ENCODE peak calls at places on chromosome 13, in four cellular contexts. U is bronchial epithelial cell, A is lower lobe of right lung, I is IMR-90. J is an unnamed sample.

GRCh38 chr13:99385161-99385560 is 78.0 kb upstream of the GPR183 start:
- DNase-seq in U (no peak), A (no peak), I (no peak), J (no peak)

GRCh38 chr13:65932587-65933239 is 1297.4 kb downstream of the PCDH9 start:
- DNase-seq in U (peak), A (no peak), I (peak), J (no peak)

GRCh38 chr13:46307554-46307953 is 79.5 kb downstream of the RUBCNL start:
- DNase-seq in U (no peak), A (no peak), I (no peak), J (no peak)

GRCh38 chr13:72782717-72783116 is 784 bp downstream of the PIBF1 start:
- DNase-seq in U (peak), A (no peak), I (peak), J (peak)

GRCh38 chr13:69579351-69579750 is 528.3 kb upstream of the ATXN8OS start:
- DNase-seq in U (no peak), A (no peak), I (no peak), J (no peak)

GRCh38 chr13:79710376-79710775 is 229.4 kb downstream of the NDFIP2 start:
- DNase-seq in U (peak), A (no peak), I (no peak), J (peak)

GRCh38 chr13:112531263-112531794 is 56.6 kb downstream of the TUBGCP3 start:
- DNase-seq in U (no peak), A (no peak), I (no peak), J (no peak)

GRCh38 chr13:37984357-37984756 is 114.8 kb upstream of the TRPC4 start:
- DNase-seq in U (no peak), A (no peak), I (no peak), J (no peak)

GRCh38 chr13:113044431-113045114 is 61.0 kb upstream of the F7 start:
- DNase-seq in U (no peak), A (no peak), I (no peak), J (no peak)

GRCh38 chr13:114096811-114097503 is 35.5 kb downstream of the RASA3 start:
- DNase-seq in U (no peak), A (no peak), I (no peak), J (no peak)

GRCh38 chr13:87998081-87998480 is 326.9 kb downstream of the SLITRK5 start:
- DNase-seq in U (no peak), A (no peak), I (no peak), J (no peak)

GRCh38 chr13:79973533-79973963 is 367.4 kb downstream of the SPRY2 start:
- DNase-seq in U (no peak), A (no peak), I (no peak), J (no peak)

GRCh38 chr13:110030394-110030928 is 244.1 kb upstream of the IRS2 start:
- DNase-seq in U (no peak), A (no peak), I (no peak), J (no peak)

GRCh38 chr13:112838038-112838965 is 130.7 kb upstream of the MCF2L start:
- DNase-seq in U (no peak), A (no peak), I (no peak), J (no peak)

GRCh38 chr13:70708744-70709143 is 600.5 kb upstream of the KLHL1 start:
- DNase-seq in U (no peak), A (no peak), I (no peak), J (no peak)

GRCh38 chr13:60139272-60139671 is 24.5 kb downstream of the DIAPH3 start:
- DNase-seq in U (peak), A (no peak), I (peak), J (no peak)

GRCh38 chr13:20363604-20364003 is 131.5 kb upstream of the GJB6 start:
- DNase-seq in U (no peak), A (no peak), I (no peak), J (no peak)

GRCh38 chr13:111946214-111946613 is 120.7 kb upstream of the SOX1 start:
- DNase-seq in U (no peak), A (no peak), I (no peak), J (no peak)

GRCh38 chr13:20016649-20017364 is 58.3 kb downstream of the ZMYM2 start:
- DNase-seq in U (no peak), A (no peak), I (no peak), J (no peak)

GRCh38 chr13:25468330-25469178 is 96.8 kb downstream of the ATP8A2 start:
- DNase-seq in U (no peak), A (no peak), I (no peak), J (peak)

GRCh38 chr13:112496166-112496565 is 91.8 kb downstream of the TUBGCP3 start:
- DNase-seq in U (no peak), A (no peak), I (no peak), J (no peak)

GRCh38 chr13:20219585-20219984 is 12.5 kb downstream of the GJB6 start:
- DNase-seq in U (no peak), A (no peak), I (no peak), J (no peak)

GRCh38 chr13:95180513-95181245 is 120.6 kb downstream of the ABCC4 start:
- DNase-seq in U (no peak), A (no peak), I (no peak), J (no peak)

GRCh38 chr13:82878536-82878935 is 1003.7 kb downstream of the SLITRK1 start:
- DNase-seq in U (peak), A (no peak), I (no peak), J (no peak)

GRCh38 chr13:76634431-76635191 is 251.6 kb downstream of the KCTD12 start:
- DNase-seq in U (no peak), A (no peak), I (no peak), J (no peak)

GRCh38 chr13:43085545-43085944 is 62.2 kb downstream of the DNAJC15 start:
- DNase-seq in U (peak), A (no peak), I (peak), J (peak)

GRCh38 chr13:45786293-45786920 is 65.1 kb downstream of the SIAH3 start:
- DNase-seq in U (no peak), A (no peak), I (no peak), J (no peak)

GRCh38 chr13:42392180-42392579 is 120.2 kb downstream of the AKAP11 start:
- DNase-seq in U (no peak), A (no peak), I (no peak), J (no peak)

GRCh38 chr13:75365724-75366173 is 116.2 kb downstream of the TBC1D4 start:
- DNase-seq in U (peak), A (no peak), I (peak), J (no peak)

GRCh38 chr13:45367358-45367757 is 26.4 kb upstream of the TPT1 start:
- DNase-seq in U (peak), A (peak), I (peak), J (peak)

GRCh38 chr13:109922518-109922917 is 136.1 kb upstream of the IRS2 start:
- DNase-seq in U (peak), A (no peak), I (peak), J (no peak)

GRCh38 chr13:109422163-109422562 is 364.2 kb downstream of the IRS2 start:
- DNase-seq in U (no peak), A (no peak), I (no peak), J (no peak)

GRCh38 chr13:31929031-31929770 is 102.4 kb upstream of the FRY start:
- DNase-seq in U (no peak), A (no peak), I (no peak), J (peak)

DNA sequence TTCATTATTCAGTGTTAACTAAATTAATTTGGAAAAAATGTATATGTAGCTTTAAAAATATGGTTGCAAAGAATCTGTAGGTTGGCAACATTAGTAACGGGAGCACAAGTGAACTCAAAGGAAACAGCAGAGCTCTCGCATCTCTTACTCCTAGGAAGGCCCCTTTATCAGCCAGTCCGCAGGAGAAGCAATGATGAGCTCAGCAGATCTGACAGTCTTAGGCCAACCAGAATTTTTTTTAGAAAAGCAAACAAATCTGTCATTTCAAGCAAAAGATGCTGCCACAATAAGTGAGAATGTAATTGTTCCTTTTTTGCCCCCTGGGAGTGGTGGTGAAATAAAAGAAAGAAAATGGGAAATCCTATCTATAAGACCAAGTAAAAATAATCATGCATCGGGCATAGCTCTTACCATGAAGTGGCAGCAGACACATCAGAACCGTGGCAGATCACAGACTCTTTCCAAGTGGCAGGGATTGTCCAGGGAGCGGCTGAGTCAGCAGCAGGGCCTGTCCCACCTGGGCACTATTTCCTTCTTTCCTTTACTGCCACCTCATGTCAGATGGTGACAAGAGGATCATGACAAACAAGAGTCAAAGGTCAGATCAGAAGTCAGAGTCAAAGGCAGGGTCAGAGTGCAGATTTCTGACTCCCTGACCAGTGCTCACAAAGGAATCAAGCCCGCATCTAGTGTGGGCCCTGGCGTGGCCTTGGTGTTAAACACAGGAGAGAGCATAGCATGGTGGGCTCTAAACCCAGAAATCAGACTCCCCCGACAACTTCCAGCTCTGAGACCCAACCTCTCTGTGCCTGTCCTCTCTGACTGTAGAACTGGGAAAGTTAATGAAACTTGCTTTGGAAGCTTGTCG is 84.0 kb upstream of the MTIF3 start:
- DNase-seq in U (no peak), A (no peak), I (no peak), J (no peak)
- H3K4me3 ChIP-seq in U (no peak), A (no peak), I (no peak), J (no peak)

DNA sequence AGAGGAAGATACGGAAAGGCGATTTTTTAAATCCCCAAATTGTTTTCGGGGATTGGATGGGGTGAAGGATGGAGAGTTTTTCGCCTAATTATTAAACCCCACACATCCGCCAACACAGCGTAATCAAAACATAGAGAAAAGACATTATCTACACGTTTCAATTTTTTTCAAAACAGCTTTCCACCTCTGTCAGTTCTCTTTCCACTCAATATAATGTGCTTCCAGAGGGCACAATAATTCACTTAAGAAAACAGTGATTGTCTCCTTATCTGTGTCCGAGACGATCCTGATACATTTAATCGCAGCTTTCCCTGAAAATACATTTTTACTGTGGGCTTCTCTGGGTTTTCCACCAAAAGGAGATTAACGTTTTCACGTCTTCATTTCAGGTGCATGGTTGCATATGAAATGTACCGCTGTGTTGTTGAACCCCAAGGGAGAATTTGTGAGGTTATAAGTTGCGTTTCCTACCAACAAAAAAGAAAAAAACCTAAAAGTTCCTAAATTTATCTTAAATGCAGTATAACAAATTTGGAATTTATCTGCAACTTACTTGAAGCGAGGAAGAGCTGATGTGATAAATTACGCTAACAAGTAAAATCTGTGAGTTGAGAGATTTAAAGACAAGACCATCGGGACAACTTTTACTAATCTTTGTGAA is 625 bp upstream of the OBI1 start:
- DNase-seq in U (no peak), A (no peak), I (peak), J (no peak)
- H3K4me3 ChIP-seq in U (peak), A (peak), I (peak), J (peak)

GRCh38 chr13:101454767-101455166 is 2.3 kb downstream of the ITGBL1 start:
- DNase-seq in U (peak), A (no peak), I (peak), J (no peak)
- H3K4me3 ChIP-seq in U (no peak), A (no peak), I (no peak), J (peak)

DNA sequence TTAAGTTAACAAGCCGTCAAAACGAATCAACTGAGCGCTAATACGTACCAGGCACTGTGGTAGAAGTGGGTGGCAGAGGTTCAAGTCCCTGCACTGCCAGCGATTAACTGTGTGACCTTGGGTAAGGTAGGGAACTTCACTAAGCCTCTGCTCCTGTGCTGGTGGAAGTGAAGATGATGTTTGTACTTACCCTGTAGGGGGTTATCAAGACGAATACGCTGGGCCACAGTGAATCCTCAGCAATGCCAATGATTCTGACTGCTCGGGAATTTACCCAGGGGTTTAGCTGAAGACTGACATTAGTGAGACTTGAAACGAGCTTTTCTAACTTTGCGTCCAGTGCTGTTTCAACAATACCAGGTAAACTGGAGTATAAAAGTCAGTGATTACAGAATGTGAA is 305.3 kb downstream of the FGF9 start:
- DNase-seq in U (no peak), A (no peak), I (no peak), J (no peak)
- H3K4me3 ChIP-seq in U (no peak), A (no peak), I (no peak), J (no peak)

GRCh38 chr13:26786651-26787295 is 26.2 kb upstream of the GPR12 start:
- DNase-seq in U (no peak), A (no peak), I (no peak), J (no peak)
- H3K4me3 ChIP-seq in U (no peak), A (no peak), I (no peak), J (no peak)

GRCh38 chr13:40979232-40979631 is 39.9 kb downstream of the ELF1 start:
- DNase-seq in U (no peak), A (no peak), I (no peak), J (no peak)

GRCh38 chr13:40971321-40971720 is 47.8 kb downstream of the ELF1 start:
- DNase-seq in U (no peak), A (no peak), I (no peak), J (no peak)

GRCh38 chr13:40974460-40975407 is 44.4 kb downstream of the ELF1 start:
- DNase-seq in U (peak), A (no peak), I (peak), J (peak)

GRCh38 chr13:40973409-40973808 is 45.7 kb downstream of the ELF1 start:
- DNase-seq in U (no peak), A (no peak), I (no peak), J (no peak)

DNA sequence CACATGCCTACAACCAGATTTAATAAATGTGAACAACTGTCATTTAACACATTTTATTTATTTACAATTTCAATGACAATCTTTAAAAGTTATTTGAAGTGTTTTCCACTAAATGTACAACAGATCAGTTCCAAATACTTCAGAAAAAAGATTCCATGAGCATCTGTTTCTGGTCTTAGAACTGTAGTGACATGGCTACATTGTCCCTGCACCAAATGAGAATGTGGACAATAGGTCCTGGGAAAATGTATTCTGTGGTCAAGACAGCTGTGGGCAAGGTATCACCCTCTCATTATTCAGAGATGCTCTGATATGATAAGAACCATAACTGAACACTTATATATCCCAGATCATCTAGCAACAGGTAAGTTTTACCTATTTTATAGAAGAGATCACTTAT is 43.7 kb downstream of the ELF1 start:
- DNase-seq in U (no peak), A (no peak), I (no peak), J (no peak)
- H3K4me3 ChIP-seq in U (no peak), A (no peak), I (no peak), J (no peak)

GRCh38 chr13:67204731-67205130 is 25.4 kb downstream of the PCDH9 start:
- DNase-seq in U (no peak), A (no peak), I (no peak), J (no peak)

GRCh38 chr13:67200605-67201004 is 29.5 kb downstream of the PCDH9 start:
- DNase-seq in U (no peak), A (no peak), I (no peak), J (no peak)

GRCh38 chr13:67197704-67198103 is 32.4 kb downstream of the PCDH9 start:
- DNase-seq in U (no peak), A (no peak), I (no peak), J (no peak)

DNA sequence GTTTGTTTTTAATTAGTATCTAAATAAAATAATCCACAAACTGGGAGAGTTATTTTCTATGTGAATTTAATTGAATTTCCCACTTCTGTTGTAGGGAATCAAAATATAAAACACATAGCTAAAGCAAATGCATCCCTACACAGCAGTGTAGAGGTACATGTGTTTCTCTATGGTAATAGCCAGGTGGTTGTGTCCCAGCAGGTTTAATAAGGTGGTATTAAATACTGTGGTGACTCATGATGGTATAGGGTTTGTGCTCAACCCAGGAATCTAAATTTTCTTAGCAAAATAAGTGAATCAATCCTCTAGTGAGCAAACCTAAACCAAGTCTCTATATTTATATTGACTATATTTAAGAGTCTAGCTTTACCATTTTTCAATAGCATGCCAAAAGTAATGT is 30.0 kb downstream of the PCDH9 start:
- DNase-seq in U (no peak), A (no peak), I (no peak), J (no peak)
- H3K4me3 ChIP-seq in U (no peak), A (no peak), I (no peak), J (no peak)

J was measured in fibroblast of villous mesenchyme.